ENCODE peak calls at places on chromosomes 7 and 10, in four cellular contexts. N is HCT116, I is HepG2, W is K562. Z is an unnamed sample.

GRCh38 chr10:42990016-42990720 is 86.7 kb upstream of the RET start:
- DNase-seq in N (no peak), I (no peak), W (no peak), Z (no peak)

GRCh38 chr10:52703451-52703850 is 69.1 kb downstream of the MBL2 start:
- DNase-seq in N (no peak), I (no peak), W (no peak), Z (no peak)

GRCh38 chr7:108016841-108017775 is 14.1 kb upstream of the LAMB1 start:
- DNase-seq in N (peak), I (peak), W (peak), Z (peak)

GRCh38 chr7:24401628-24402593 is 117.9 kb downstream of the NPY start:
- DNase-seq in N (peak), I (peak), W (peak), Z (peak)

GRCh38 chr7:151658778-151659177 is 139.1 kb upstream of the RHEB start:
- DNase-seq in N (no peak), I (no peak), W (no peak), Z (no peak)

GRCh38 chr7:49023345-49024330 is 99.3 kb downstream of the CDC14C start:
- DNase-seq in N (no peak), I (no peak), W (no peak), Z (no peak)

GRCh38 chr10:79255007-79255507 is 92.2 kb upstream of the PPIF start:
- DNase-seq in N (no peak), I (no peak), W (no peak), Z (no peak)

GRCh38 chr7:36970551-36971514 is 246.5 kb upstream of the AOAH start:
- DNase-seq in N (no peak), I (peak), W (no peak), Z (no peak)

GRCh38 chr10:70274643-70275042 is 9.2 kb downstream of the NPFFR1 start:
- DNase-seq in N (no peak), I (no peak), W (no peak), Z (no peak)

GRCh38 chr7:101235050-101235449 is 2.6 kb downstream of the CLDN15 start:
- DNase-seq in N (no peak), I (peak), W (peak), Z (no peak)

GRCh38 chr7:44291066-44291732 is 34.2 kb downstream of the CAMK2B start:
- DNase-seq in N (no peak), I (no peak), W (peak), Z (no peak)

GRCh38 chr7:2684501-2684900 is 3.5 kb upstream of the AMZ1 start:
- DNase-seq in N (no peak), I (no peak), W (no peak), Z (no peak)

GRCh38 chr7:111150709-111151108 is 59.8 kb downstream of the LRRN3 start:
- DNase-seq in N (no peak), I (no peak), W (no peak), Z (no peak)

GRCh38 chr10:104824378-104825006 is 183.4 kb downstream of the SORCS3 start:
- DNase-seq in N (peak), I (no peak), W (peak), Z (peak)

GRCh38 chr10:110504111-110504735 is 6.5 kb downstream of the DUSP5 start:
- DNase-seq in N (no peak), I (no peak), W (peak), Z (no peak)

GRCh38 chr7:156218544-156219306 is 406.5 kb upstream of the SHH start:
- DNase-seq in N (no peak), I (peak), W (no peak), Z (no peak)

GRCh38 chr7:5420108-5420840 is 3.4 kb downstream of the TNRC18 start:
- DNase-seq in N (no peak), I (no peak), W (no peak), Z (no peak)

GRCh38 chr10:7700577-7701125 is 2.5 kb upstream of the ITIH2 start:
- DNase-seq in N (no peak), I (peak), W (no peak), Z (no peak)

GRCh38 chr7:112933598-112933997 is 143.4 kb upstream of the TMEM168 start:
- DNase-seq in N (no peak), I (no peak), W (no peak), Z (no peak)

GRCh38 chr10:69179089-69179742 is 818 bp upstream of the SUPV3L1 start:
- DNase-seq in N (no peak), I (no peak), W (peak), Z (no peak)
- TF ChIP-seq JUND in N (no peak), I (no peak), W (no peak), Z (no peak)

GRCh38 chr7:130695840-130696239 is 9.5 kb upstream of the TSGA13 start:
- DNase-seq in N (peak), I (peak), W (peak), Z (no peak)

GRCh38 chr7:130700760-130701159 is 14.4 kb upstream of the TSGA13 start:
- DNase-seq in N (no peak), I (no peak), W (no peak), Z (no peak)

GRCh38 chr7:130697791-130698190 is 11.4 kb upstream of the TSGA13 start:
- DNase-seq in N (no peak), I (no peak), W (no peak), Z (no peak)

GRCh38 chr7:130701650-130702049 is 15.3 kb upstream of the TSGA13 start:
- DNase-seq in N (no peak), I (no peak), W (no peak), Z (no peak)

GRCh38 chr7:130699686-130700085 is 13.3 kb upstream of the TSGA13 start:
- DNase-seq in N (no peak), I (no peak), W (no peak), Z (no peak)
- TF ChIP-seq JUND in N (no peak), I (no peak), W (no peak), Z (no peak)

GRCh38 chr10:114343623-114344306 is 60.5 kb downstream of the AFAP1L2 start:
- DNase-seq in N (no peak), I (no peak), W (no peak), Z (no peak)

GRCh38 chr10:114342976-114343375 is 61.3 kb downstream of the AFAP1L2 start:
- DNase-seq in N (no peak), I (no peak), W (no peak), Z (no peak)

GRCh38 chr10:114337510-114338462 is 66.5 kb downstream of the AFAP1L2 start:
- DNase-seq in N (no peak), I (no peak), W (no peak), Z (no peak)

GRCh38 chr10:114336823-114337509 is 67.3 kb downstream of the AFAP1L2 start:
- DNase-seq in N (no peak), I (no peak), W (no peak), Z (peak)

GRCh38 chr10:114340816-114341215 is 63.5 kb downstream of the AFAP1L2 start:
- DNase-seq in N (no peak), I (no peak), W (no peak), Z (no peak)
- TF ChIP-seq JUND in N (no peak), I (no peak), W (no peak), Z (no peak)

DNA sequence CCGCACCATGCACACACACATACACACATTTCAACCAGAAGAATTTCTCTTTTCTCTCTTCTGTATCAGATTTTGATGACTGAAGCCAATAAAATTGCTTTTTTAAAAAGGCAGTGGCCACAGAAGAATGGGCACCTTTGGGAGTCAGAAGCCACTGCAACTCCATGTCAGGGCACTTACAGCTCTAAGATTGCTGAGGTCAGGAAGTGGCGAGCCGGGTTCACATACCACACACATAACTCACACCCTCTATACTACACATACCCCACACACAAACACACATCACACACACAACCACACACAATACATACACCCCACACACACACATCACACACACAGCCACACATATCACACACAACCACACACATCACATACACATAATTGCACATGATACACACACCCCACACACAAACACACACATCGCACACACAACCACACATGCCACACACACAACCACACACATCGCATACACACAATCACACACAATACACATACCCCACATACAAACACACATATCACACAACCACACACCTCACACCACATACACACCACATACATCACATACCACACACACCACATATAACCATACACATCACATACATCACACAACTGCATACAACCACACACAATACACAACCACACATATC is 31.2 kb downstream of the GPRIN2 start:
- DNase-seq in N (peak), I (no peak), W (no peak), Z (no peak)
- TF ChIP-seq JUND in N (no peak), I (no peak), W (no peak), Z (no peak)

DNA sequence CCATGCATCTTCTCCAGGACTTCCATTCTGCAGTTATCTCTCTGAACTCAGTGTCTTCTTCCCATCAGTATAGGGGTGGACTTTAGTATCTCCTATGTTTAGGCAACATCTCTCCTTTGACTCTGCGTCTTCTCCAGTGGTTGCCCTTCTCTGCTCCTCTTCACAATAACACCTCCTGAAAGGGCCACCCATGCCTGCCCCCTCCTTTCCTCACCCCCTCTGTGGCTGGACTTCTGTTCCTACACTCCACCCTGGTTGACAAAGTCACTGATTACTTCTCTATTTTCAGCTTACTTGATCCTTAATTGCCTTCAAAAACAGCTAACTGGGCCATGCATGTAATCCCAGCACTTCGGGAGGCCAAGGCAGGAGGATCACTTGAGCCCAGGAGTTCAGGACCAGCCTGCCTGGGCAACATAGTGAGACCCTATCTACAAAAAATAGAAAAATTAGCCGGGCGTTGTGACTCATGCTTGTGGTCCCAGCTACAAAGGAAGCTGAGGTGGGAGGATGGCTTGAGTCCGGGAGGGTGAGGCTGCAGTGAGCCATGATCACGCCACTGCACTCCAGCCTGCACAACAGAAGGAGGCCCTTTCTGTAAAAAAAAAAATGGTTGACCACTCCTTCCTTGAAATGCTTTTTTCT is 13.7 kb downstream of the SRGN start:
- DNase-seq in N (no peak), I (no peak), W (peak), Z (no peak)
- TF ChIP-seq JUND in N (no peak), I (no peak), W (peak), Z (no peak)

DNA sequence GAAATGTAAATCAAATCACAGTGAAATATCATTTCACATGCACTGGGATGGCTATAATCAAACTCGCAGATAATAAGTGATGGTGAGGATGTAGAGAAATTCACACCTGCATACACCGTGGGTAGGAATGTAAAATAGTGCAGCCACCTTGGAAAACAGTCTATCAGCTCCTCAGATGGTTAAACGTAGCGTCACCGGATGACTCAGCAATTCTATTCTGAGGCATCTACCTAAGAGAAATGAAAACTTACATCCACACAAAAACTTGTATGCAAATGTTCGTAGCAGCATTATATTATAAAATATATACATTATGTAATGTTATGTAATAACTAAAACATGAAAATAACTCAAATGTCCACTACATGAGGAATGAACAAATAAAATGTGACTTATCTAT is 38.9 kb downstream of the SH3PXD2A start:
- DNase-seq in N (peak), I (no peak), W (peak), Z (no peak)
- TF ChIP-seq JUND in N (no peak), I (no peak), W (no peak), Z (no peak)

GRCh38 chr10:103693070-103693811 is 162.1 kb downstream of the SH3PXD2A start:
- DNase-seq in N (no peak), I (no peak), W (peak), Z (peak)
- TF ChIP-seq JUND in N (no peak), I (no peak), W (no peak), Z (no peak)

GRCh38 chr7:176786-177185 is 15.6 kb upstream of the FAM20C start:
- DNase-seq in N (no peak), I (no peak), W (no peak), Z (no peak)

GRCh38 chr7:178444-178843 is 13.9 kb upstream of the FAM20C start:
- DNase-seq in N (no peak), I (no peak), W (no peak), Z (no peak)

GRCh38 chr7:173120-173918 is 19.1 kb upstream of the FAM20C start:
- DNase-seq in N (no peak), I (no peak), W (no peak), Z (no peak)

GRCh38 chr7:174704-175103 is 17.7 kb upstream of the FAM20C start:
- DNase-seq in N (no peak), I (no peak), W (no peak), Z (no peak)

DNA sequence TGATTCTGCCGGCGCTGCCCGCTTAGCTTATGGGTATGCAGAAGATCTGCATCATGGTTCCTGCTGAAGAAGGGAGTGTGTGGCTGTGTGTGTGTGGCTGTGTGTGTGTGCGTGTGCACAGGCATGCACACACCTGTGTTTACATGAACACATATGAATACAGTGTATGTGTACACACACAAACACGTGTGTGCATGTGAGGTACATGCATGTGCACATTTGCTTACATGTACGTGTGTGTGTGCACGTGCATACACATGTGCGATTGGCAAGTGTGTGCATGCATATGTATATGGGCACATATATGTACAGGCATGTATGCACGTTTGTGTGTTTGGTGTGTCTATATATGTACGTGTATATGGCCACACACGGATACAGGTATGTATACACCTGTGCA is 16.4 kb upstream of the FAM20C start:
- DNase-seq in N (no peak), I (no peak), W (no peak), Z (no peak)
- TF ChIP-seq JUND in N (no peak), I (no peak), W (no peak), Z (no peak)

GRCh38 chr7:136654406-136654805 is 214.0 kb upstream of the CHRM2 start:
- DNase-seq in N (no peak), I (no peak), W (no peak), Z (no peak)
- TF ChIP-seq JUND in N (no peak), I (no peak), W (no peak), Z (no peak)

Z was measured in T47D.